ENCODE peak calls at places on chromosomes 1 and 21, in ten cellular contexts. F, V, G, P, R, T, H, O, S and N are unnamed samples.

GRCh38 chr1:245823408-245824147 is 668.8 kb downstream of the KIF26B start:
- DNase-seq in F (peak), V (no peak), G (no peak), P (no peak), R (no peak), T (no peak), H (no peak), O (peak), S (no peak), N (no peak)

GRCh38 chr1:183030053-183030452 is 6.8 kb downstream of the LAMC1 start:
- DNase-seq in F (peak), V (no peak), G (no peak), P (no peak), R (no peak), T (no peak), H (no peak), O (peak), S (no peak), N (no peak)

GRCh38 chr1:162854245-162854860 is 6.6 kb downstream of the CCDC190 start:
- DNase-seq in F (peak), V (peak), G (peak), P (peak), R (peak), T (peak), H (peak), O (peak), S (peak), N (peak)

GRCh38 chr1:234214129-234214910 is 158.9 kb upstream of the COA6 start:
- DNase-seq in F (peak), V (peak), G (peak), P (peak), R (no peak), T (peak), H (no peak), O (no peak), S (peak), N (no peak)

GRCh38 chr21:24367936-24368335 is 1239.3 kb downstream of the MRPL39 start:
- DNase-seq in F (peak), V (no peak), G (no peak), P (no peak), R (no peak), T (no peak), H (no peak), O (no peak), S (no peak), N (no peak)

GRCh38 chr1:228081578-228082259 is 789 bp upstream of the ARF1 start:
- DNase-seq in F (peak), V (no peak), G (no peak), P (peak), R (no peak), T (no peak), H (no peak), O (no peak), S (no peak), N (no peak)

GRCh38 chr1:31372961-31373896 is at the start of gene FABP3:
- DNase-seq in F (peak), V (peak), G (peak), P (peak), R (peak), T (peak), H (no peak), O (peak), S (no peak), N (no peak)

GRCh38 chr1:214295934-214296333 is 15.0 kb downstream of the SMYD2 start:
- DNase-seq in F (no peak), V (no peak), G (no peak), P (no peak), R (no peak), T (no peak), H (no peak), O (no peak), S (no peak), N (no peak)

GRCh38 chr1:24382165-24382577 is 31.4 kb downstream of the STPG1 start:
- DNase-seq in F (no peak), V (no peak), G (no peak), P (no peak), R (no peak), T (no peak), H (no peak), O (no peak), S (no peak), N (no peak)

GRCh38 chr1:184376359-184376758 is 10.5 kb upstream of the C1orf21 start:
- DNase-seq in F (no peak), V (no peak), G (no peak), P (no peak), R (no peak), T (no peak), H (no peak), O (peak), S (no peak), N (no peak)

GRCh38 chr1:218620956-218621355 is 275.8 kb downstream of the TGFB2 start:
- DNase-seq in F (peak), V (no peak), G (no peak), P (no peak), R (no peak), T (no peak), H (no peak), O (peak), S (no peak), N (no peak)

GRCh38 chr1:114641377-114641776 is 28.5 kb downstream of the DENND2C start:
- DNase-seq in F (no peak), V (no peak), G (no peak), P (no peak), R (no peak), T (no peak), H (no peak), O (no peak), S (no peak), N (no peak)

GRCh38 chr1:232271991-232272589 is 357.8 kb downstream of the SIPA1L2 start:
- DNase-seq in F (peak), V (no peak), G (no peak), P (no peak), R (no peak), T (no peak), H (no peak), O (peak), S (no peak), N (no peak)

GRCh38 chr1:179996099-179996498 is 41.5 kb downstream of the CEP350 start:
- DNase-seq in F (no peak), V (no peak), G (no peak), P (no peak), R (no peak), T (no peak), H (no peak), O (no peak), S (no peak), N (no peak)

GRCh38 chr1:156794506-156795373 is 21.9 kb downstream of the SH2D2A start:
- DNase-seq in F (peak), V (no peak), G (no peak), P (no peak), R (no peak), T (no peak), H (no peak), O (peak), S (no peak), N (no peak)

GRCh38 chr1:95084317-95085176 is 11.8 kb upstream of the ALG14 start:
- DNase-seq in F (peak), V (peak), G (no peak), P (peak), R (peak), T (no peak), H (no peak), O (peak), S (no peak), N (peak)

GRCh38 chr21:44345495-44345894 is 6.3 kb upstream of the CFAP410 start:
- DNase-seq in F (no peak), V (no peak), G (no peak), P (no peak), R (no peak), T (no peak), H (no peak), O (no peak), S (no peak), N (no peak)

GRCh38 chr1:159040893-159041724 is 31.4 kb downstream of the IFI16 start:
- DNase-seq in F (no peak), V (no peak), G (no peak), P (no peak), R (no peak), T (no peak), H (no peak), O (no peak), S (no peak), N (no peak)

GRCh38 chr1:56362994-56363770 is 216.2 kb downstream of the PLPP3 start:
- DNase-seq in F (no peak), V (peak), G (no peak), P (no peak), R (no peak), T (no peak), H (no peak), O (no peak), S (no peak), N (no peak)

GRCh38 chr1:94757931-94758330 is 62.2 kb upstream of the SLC44A3 start:
- DNase-seq in F (peak), V (no peak), G (no peak), P (peak), R (no peak), T (no peak), H (no peak), O (peak), S (no peak), N (no peak)

GRCh38 chr1:78325293-78325692 is 165.5 kb upstream of the PTGFR start:
- DNase-seq in F (no peak), V (no peak), G (no peak), P (no peak), R (no peak), T (no peak), H (no peak), O (no peak), S (no peak), N (no peak)

GRCh38 chr1:221576268-221576667 is 165.6 kb downstream of the DUSP10 start:
- DNase-seq in F (peak), V (no peak), G (no peak), P (no peak), R (no peak), T (no peak), H (no peak), O (peak), S (no peak), N (peak)

GRCh38 chr1:183164963-183165362 is 21.1 kb upstream of the LAMC2 start:
- DNase-seq in F (no peak), V (no peak), G (no peak), P (no peak), R (no peak), T (no peak), H (no peak), O (no peak), S (no peak), N (no peak)

GRCh38 chr1:162562452-162562828 is 918 bp downstream of the UAP1 start:
- DNase-seq in F (peak), V (peak), G (no peak), P (no peak), R (no peak), T (no peak), H (peak), O (peak), S (no peak), N (no peak)

GRCh38 chr21:38806153-38806941 is 618 bp downstream of the ETS2 start:
- DNase-seq in F (no peak), V (no peak), G (no peak), P (peak), R (peak), T (peak), H (no peak), O (no peak), S (peak), N (no peak)

GRCh38 chr1:243254927-243255790 is at the start of gene CEP170:
- DNase-seq in F (peak), V (peak), G (peak), P (peak), R (peak), T (peak), H (peak), O (peak), S (peak), N (peak)

GRCh38 chr1:204692852-204693356 is 7.4 kb upstream of the LRRN2 start:
- DNase-seq in F (no peak), V (no peak), G (no peak), P (no peak), R (no peak), T (no peak), H (no peak), O (no peak), S (no peak), N (no peak)

GRCh38 chr1:90190523-90190922 is 195.6 kb downstream of the ZNF326 start:
- DNase-seq in F (no peak), V (no peak), G (no peak), P (no peak), R (no peak), T (no peak), H (no peak), O (no peak), S (no peak), N (no peak)

GRCh38 chr1:227541796-227542152 is 21.6 kb upstream of the ZNF678 start:
- DNase-seq in F (no peak), V (no peak), G (no peak), P (no peak), R (no peak), T (no peak), H (no peak), O (no peak), S (no peak), N (no peak)

GRCh38 chr1:229098903-229099578 is 171.9 kb upstream of the RAB4A start:
- DNase-seq in F (no peak), V (no peak), G (no peak), P (no peak), R (no peak), T (no peak), H (no peak), O (no peak), S (no peak), N (no peak)

GRCh38 chr1:45583264-45583665 is 576 bp upstream of the NASP start:
- DNase-seq in F (peak), V (peak), G (peak), P (peak), R (peak), T (peak), H (peak), O (peak), S (peak), N (peak)

GRCh38 chr21:43283136-43283924 is 114.5 kb downstream of the CRYAA start:
- DNase-seq in F (peak), V (no peak), G (no peak), P (no peak), R (no peak), T (no peak), H (no peak), O (no peak), S (no peak), N (no peak)

GRCh38 chr1:156801409-156802121 is 15.1 kb downstream of the SH2D2A start:
- DNase-seq in F (peak), V (no peak), G (no peak), P (no peak), R (no peak), T (no peak), H (no peak), O (peak), S (no peak), N (no peak)

GRCh38 chr1:6010554-6010953 is 18.3 kb upstream of the NPHP4 start:
- DNase-seq in F (no peak), V (no peak), G (no peak), P (no peak), R (no peak), T (no peak), H (no peak), O (no peak), S (no peak), N (no peak)

GRCh38 chr21:46112731-46113215 is 14.9 kb downstream of the COL6A2 start:
- DNase-seq in F (no peak), V (no peak), G (no peak), P (no peak), R (no peak), T (no peak), H (no peak), O (no peak), S (no peak), N (no peak)

GRCh38 chr1:179709841-179710329 is 33.2 kb upstream of the FAM163A start:
- DNase-seq in F (peak), V (no peak), G (no peak), P (peak), R (no peak), T (no peak), H (no peak), O (peak), S (peak), N (no peak)

GRCh38 chr21:45990741-45991605 is 9.4 kb downstream of the COL6A1 start:
- DNase-seq in F (no peak), V (no peak), G (no peak), P (no peak), R (no peak), T (no peak), H (no peak), O (no peak), S (no peak), N (no peak)